ENCODE peak calls at places on chromosomes 5 and 9, in eight cellular contexts. One of them, this sample, is unnamed.

GRCh38 chr9:128169925-128170324 is 9.9 kb downstream of the BBLN start:
- DNase-seq in DND-41: no peak
- DNase-seq in neuronal stem cell: no peak
- DNase-seq in osteoblast: peak
- DNase-seq in neural progenitor cell: no peak
- DNase-seq in IMR-90: no peak
- DNase-seq in A549: no peak
- DNase-seq in astrocyte: no peak
- DNase-seq in this sample: no peak

GRCh38 chr9:120729796-120730195 is 15.5 kb upstream of the MEGF9 start:
- DNase-seq in DND-41: no peak
- DNase-seq in neuronal stem cell: no peak
- DNase-seq in osteoblast: no peak
- DNase-seq in neural progenitor cell: peak
- DNase-seq in IMR-90: no peak
- DNase-seq in A549: peak
- DNase-seq in astrocyte: no peak
- DNase-seq in this sample: no peak

GRCh38 chr9:129400001-129400970 is 220.6 kb downstream of the C9orf50 start:
- DNase-seq in DND-41: no peak
- DNase-seq in neuronal stem cell: no peak
- DNase-seq in osteoblast: peak
- DNase-seq in neural progenitor cell: no peak
- DNase-seq in IMR-90: no peak
- DNase-seq in A549: no peak
- DNase-seq in astrocyte: no peak
- DNase-seq in this sample: no peak

GRCh38 chr5:28810751-28811136 is 1772.4 kb upstream of the CDH9 start:
- DNase-seq in DND-41: no peak
- DNase-seq in neuronal stem cell: no peak
- DNase-seq in osteoblast: no peak
- DNase-seq in neural progenitor cell: no peak
- DNase-seq in IMR-90: no peak
- DNase-seq in A549: no peak
- DNase-seq in astrocyte: no peak
- DNase-seq in this sample: no peak

GRCh38 chr5:140219068-140219971 is 44.3 kb downstream of the CYSTM1 start:
- DNase-seq in DND-41: no peak
- DNase-seq in neuronal stem cell: no peak
- DNase-seq in osteoblast: no peak
- DNase-seq in neural progenitor cell: no peak
- DNase-seq in IMR-90: no peak
- DNase-seq in A549: no peak
- DNase-seq in astrocyte: no peak
- DNase-seq in this sample: peak

GRCh38 chr5:140182803-140183367 is 7.9 kb downstream of the CYSTM1 start:
- DNase-seq in DND-41: no peak
- DNase-seq in neuronal stem cell: no peak
- DNase-seq in osteoblast: no peak
- DNase-seq in neural progenitor cell: peak
- DNase-seq in IMR-90: peak
- DNase-seq in A549: no peak
- DNase-seq in astrocyte: peak
- DNase-seq in this sample: no peak

GRCh38 chr5:32709789-32710334 is 1.3 kb upstream of the NPR3 start:
- DNase-seq in DND-41: no peak
- DNase-seq in neuronal stem cell: peak
- DNase-seq in osteoblast: peak
- DNase-seq in neural progenitor cell: peak
- DNase-seq in IMR-90: peak
- DNase-seq in A549: peak
- DNase-seq in astrocyte: peak
- DNase-seq in this sample: peak

GRCh38 chr5:59506285-59506877 is 387.1 kb downstream of the PDE4D start:
- DNase-seq in DND-41: no peak
- DNase-seq in neuronal stem cell: no peak
- DNase-seq in osteoblast: no peak
- DNase-seq in neural progenitor cell: peak
- DNase-seq in IMR-90: peak
- DNase-seq in A549: no peak
- DNase-seq in astrocyte: no peak
- DNase-seq in this sample: no peak

GRCh38 chr5:86894006-86894560 is 276.3 kb downstream of the COX7C start:
- DNase-seq in DND-41: no peak
- DNase-seq in neuronal stem cell: no peak
- DNase-seq in osteoblast: no peak
- DNase-seq in neural progenitor cell: no peak
- DNase-seq in IMR-90: peak
- DNase-seq in A549: no peak
- DNase-seq in astrocyte: no peak
- DNase-seq in this sample: no peak

GRCh38 chr5:41148448-41148847 is 64.9 kb downstream of the C6 start:
- DNase-seq in DND-41: no peak
- DNase-seq in neuronal stem cell: no peak
- DNase-seq in osteoblast: no peak
- DNase-seq in neural progenitor cell: no peak
- DNase-seq in IMR-90: no peak
- DNase-seq in A549: no peak
- DNase-seq in astrocyte: no peak
- DNase-seq in this sample: no peak

GRCh38 chr9:133553978-133554713 is 19.6 kb downstream of the ADAMTSL2 start:
- DNase-seq in DND-41: no peak
- DNase-seq in neuronal stem cell: no peak
- DNase-seq in osteoblast: no peak
- DNase-seq in neural progenitor cell: peak
- DNase-seq in IMR-90: no peak
- DNase-seq in A549: no peak
- DNase-seq in astrocyte: no peak
- DNase-seq in this sample: no peak

GRCh38 chr5:37661227-37661920 is 178.5 kb downstream of the GDNF start:
- DNase-seq in DND-41: no peak
- DNase-seq in neuronal stem cell: no peak
- DNase-seq in osteoblast: no peak
- DNase-seq in neural progenitor cell: no peak
- DNase-seq in IMR-90: no peak
- DNase-seq in A549: no peak
- DNase-seq in astrocyte: no peak
- DNase-seq in this sample: no peak

DNA sequence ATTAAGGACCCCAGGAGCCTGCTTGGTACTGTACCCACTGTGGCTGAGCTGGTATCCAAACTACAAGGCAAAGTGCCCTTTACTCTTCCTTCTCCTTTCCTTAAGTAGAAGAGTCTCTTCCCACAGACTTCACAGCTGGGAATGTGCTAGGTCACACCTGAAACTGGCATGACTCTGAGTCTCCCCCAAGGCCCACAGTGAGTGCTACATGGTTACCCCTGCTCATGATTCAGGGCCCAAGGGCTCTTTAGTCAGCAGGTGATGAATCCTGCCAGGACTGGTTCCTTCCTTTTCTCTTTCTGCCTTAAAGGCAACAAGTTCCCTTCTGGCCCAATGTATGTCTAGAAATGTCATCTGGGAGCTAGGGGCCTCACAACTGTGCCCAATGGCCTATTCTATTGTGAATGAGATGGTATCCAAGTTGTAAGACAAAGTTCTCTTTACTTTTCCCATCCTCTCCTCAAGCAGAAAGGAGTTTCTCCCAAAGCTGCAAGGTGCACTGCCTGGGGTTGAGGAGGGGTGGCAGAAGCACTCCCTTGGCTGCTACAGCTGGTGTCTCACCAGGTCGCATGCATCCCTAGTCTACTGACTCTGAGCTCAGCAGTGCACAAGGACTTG is 134.4 kb downstream of the TMEM38B start:
- DNase-seq in DND-41: no peak
- DNase-seq in neuronal stem cell: no peak
- DNase-seq in osteoblast: no peak
- DNase-seq in neural progenitor cell: no peak
- DNase-seq in IMR-90: no peak
- DNase-seq in A549: no peak
- DNase-seq in astrocyte: no peak
- DNase-seq in this sample: peak
- H3K4me2 ChIP-seq in DND-41: no peak
- H3K4me2 ChIP-seq in neuronal stem cell: no peak
- H3K4me2 ChIP-seq in osteoblast: no peak
- H3K4me2 ChIP-seq in neural progenitor cell: no peak
- H3K4me2 ChIP-seq in IMR-90: no peak
- H3K4me2 ChIP-seq in A549: no peak
- H3K4me2 ChIP-seq in astrocyte: no peak
- H3K4me2 ChIP-seq in this sample: no peak

DNA sequence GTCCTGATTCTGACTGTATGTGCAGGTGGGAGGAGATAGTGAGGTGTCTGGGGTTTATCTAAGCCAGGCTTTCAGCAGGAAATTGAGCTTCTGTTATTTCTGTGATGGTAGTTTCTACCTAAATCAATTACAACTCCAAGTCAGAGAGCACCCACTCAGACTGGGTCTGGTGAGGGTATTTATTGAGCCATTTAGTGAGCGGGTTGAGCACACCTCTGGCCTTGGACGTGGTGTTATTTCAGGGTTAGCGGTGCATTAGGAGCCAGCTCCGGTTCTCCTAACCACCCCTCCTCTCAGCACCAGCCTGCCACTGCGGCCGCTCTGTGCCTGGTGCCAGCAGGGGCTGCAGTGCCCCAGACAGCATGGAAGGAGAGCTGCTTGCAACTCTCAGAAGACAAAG is 238.9 kb downstream of the CACNA1B start:
- DNase-seq in DND-41: no peak
- DNase-seq in neuronal stem cell: no peak
- DNase-seq in osteoblast: peak
- DNase-seq in neural progenitor cell: no peak
- DNase-seq in IMR-90: no peak
- DNase-seq in A549: no peak
- DNase-seq in astrocyte: no peak
- DNase-seq in this sample: no peak
- H3K4me2 ChIP-seq in DND-41: no peak
- H3K4me2 ChIP-seq in neuronal stem cell: no peak
- H3K4me2 ChIP-seq in osteoblast: no peak
- H3K4me2 ChIP-seq in neural progenitor cell: no peak
- H3K4me2 ChIP-seq in IMR-90: no peak
- H3K4me2 ChIP-seq in A549: no peak
- H3K4me2 ChIP-seq in astrocyte: no peak
- H3K4me2 ChIP-seq in this sample: no peak

GRCh38 chr5:82792001-82792615 is 285.1 kb downstream of the TMEM167A start:
- DNase-seq in DND-41: no peak
- DNase-seq in neuronal stem cell: no peak
- DNase-seq in osteoblast: no peak
- DNase-seq in neural progenitor cell: no peak
- DNase-seq in IMR-90: no peak
- DNase-seq in A549: no peak
- DNase-seq in astrocyte: no peak
- DNase-seq in this sample: no peak

GRCh38 chr5:82796643-82797416 is 280.4 kb downstream of the TMEM167A start:
- DNase-seq in DND-41: no peak
- DNase-seq in neuronal stem cell: no peak
- DNase-seq in osteoblast: no peak
- DNase-seq in neural progenitor cell: peak
- DNase-seq in IMR-90: no peak
- DNase-seq in A549: no peak
- DNase-seq in astrocyte: no peak
- DNase-seq in this sample: no peak

GRCh38 chr5:82793808-82794419 is 283.3 kb downstream of the TMEM167A start:
- DNase-seq in DND-41: peak
- DNase-seq in neuronal stem cell: peak
- DNase-seq in osteoblast: no peak
- DNase-seq in neural progenitor cell: peak
- DNase-seq in IMR-90: peak
- DNase-seq in A549: peak
- DNase-seq in astrocyte: no peak
- DNase-seq in this sample: no peak

GRCh38 chr5:82798676-82799075 is 278.5 kb downstream of the TMEM167A start:
- DNase-seq in DND-41: no peak
- DNase-seq in neuronal stem cell: no peak
- DNase-seq in osteoblast: no peak
- DNase-seq in neural progenitor cell: no peak
- DNase-seq in IMR-90: no peak
- DNase-seq in A549: no peak
- DNase-seq in astrocyte: no peak
- DNase-seq in this sample: no peak

DNA sequence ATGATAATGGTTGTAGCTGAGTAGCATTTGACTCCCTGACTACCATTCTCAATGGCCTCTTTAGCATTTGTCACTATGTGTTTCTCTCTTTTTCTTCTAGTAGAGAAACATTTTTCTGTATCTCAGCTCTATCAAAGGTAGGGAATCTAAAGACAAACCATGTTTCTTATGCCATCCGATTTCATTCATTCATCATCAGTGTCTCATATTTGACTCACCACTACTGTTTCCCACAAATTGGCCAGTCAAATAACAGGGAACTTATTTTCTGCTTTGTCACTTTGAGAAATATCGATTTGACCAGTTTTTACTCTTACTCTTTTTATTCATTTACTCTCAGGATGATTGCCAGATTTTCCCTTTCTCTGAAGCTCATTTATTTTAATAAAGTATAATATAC is 282.3 kb downstream of the TMEM167A start:
- DNase-seq in DND-41: no peak
- DNase-seq in neuronal stem cell: no peak
- DNase-seq in osteoblast: no peak
- DNase-seq in neural progenitor cell: no peak
- DNase-seq in IMR-90: no peak
- DNase-seq in A549: no peak
- DNase-seq in astrocyte: no peak
- DNase-seq in this sample: peak
- H3K4me2 ChIP-seq in DND-41: no peak
- H3K4me2 ChIP-seq in neuronal stem cell: no peak
- H3K4me2 ChIP-seq in osteoblast: no peak
- H3K4me2 ChIP-seq in neural progenitor cell: peak
- H3K4me2 ChIP-seq in IMR-90: no peak
- H3K4me2 ChIP-seq in A549: no peak
- H3K4me2 ChIP-seq in astrocyte: no peak
- H3K4me2 ChIP-seq in this sample: no peak

DNA sequence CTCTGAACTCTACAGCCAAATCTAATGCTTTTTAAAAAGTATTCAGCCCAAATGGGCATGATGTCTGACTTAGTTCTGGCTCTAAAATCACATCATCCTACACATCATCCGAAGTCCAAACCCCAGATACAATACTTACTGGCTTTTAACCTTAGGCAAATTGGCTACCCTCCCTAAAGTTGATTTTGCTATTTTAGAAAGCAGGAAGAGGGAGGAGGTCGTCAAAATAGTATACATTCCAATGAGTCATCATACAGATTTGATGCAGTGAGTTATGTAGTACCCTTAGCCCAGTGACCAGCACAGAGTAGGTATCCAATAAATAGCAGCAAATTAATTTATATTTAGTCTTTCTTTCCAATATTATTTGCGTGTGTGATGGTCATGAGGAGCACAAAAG is 582.0 kb upstream of the TUSC1 start:
- DNase-seq in DND-41: no peak
- DNase-seq in neuronal stem cell: no peak
- DNase-seq in osteoblast: no peak
- DNase-seq in neural progenitor cell: no peak
- DNase-seq in IMR-90: peak
- DNase-seq in A549: peak
- DNase-seq in astrocyte: peak
- DNase-seq in this sample: peak
- H3K4me2 ChIP-seq in DND-41: no peak
- H3K4me2 ChIP-seq in neuronal stem cell: no peak
- H3K4me2 ChIP-seq in osteoblast: no peak
- H3K4me2 ChIP-seq in neural progenitor cell: no peak
- H3K4me2 ChIP-seq in IMR-90: peak
- H3K4me2 ChIP-seq in A549: peak
- H3K4me2 ChIP-seq in astrocyte: peak
- H3K4me2 ChIP-seq in this sample: peak